ENCODE peak calls at places on chromosomes 5 and 9, in nine cellular contexts. H, V, Z, M, F, K, S, E and U are unnamed samples.

GRCh38 chr9:137253717-137254623 is 1.2 kb upstream of the NELFB start:
- DNase-seq in K (no peak), M (no peak), Z (no peak), F (no peak), V (no peak), H (no peak), S (peak), E (no peak), U (no peak)

GRCh38 chr5:133818031-133818431 is 150.4 kb downstream of the C5orf15 start:
- DNase-seq in K (peak), F (peak), V (peak), M (peak), H (peak), E (no peak), Z (no peak), S (peak), U (peak)

GRCh38 chr9:26054600-26055516 is 376.6 kb upstream of the TUSC1 start:
- DNase-seq in M (no peak), E (no peak), Z (no peak), S (peak), F (no peak), V (no peak), K (no peak), H (no peak), U (no peak)

GRCh38 chr9:12862596-12862995 is 87.8 kb downstream of the LURAP1L start:
- DNase-seq in Z (no peak), S (no peak), K (no peak), E (no peak), F (no peak), H (no peak), V (no peak), M (no peak), U (no peak)

GRCh38 chr9:129582865-129583264 is 38.0 kb downstream of the C9orf50 start:
- DNase-seq in K (no peak), V (no peak), F (no peak), S (no peak), H (no peak), E (no peak), M (no peak), Z (no peak), U (no peak)

GRCh38 chr9:91677822-91678221 is 254.2 kb upstream of the NFIL3 start:
- DNase-seq in H (no peak), V (no peak), Z (no peak), M (no peak), K (no peak), S (no peak), E (no peak), F (no peak), U (no peak)

GRCh38 chr5:131280417-131280816 is 16.6 kb downstream of the CDC42SE2 start:
- DNase-seq in M (no peak), S (no peak), Z (no peak), V (no peak), E (no peak), K (no peak), H (no peak), F (no peak), U (no peak)

GRCh38 chr5:89417990-89418820 is 535.2 kb upstream of the MEF2C start:
- DNase-seq in E (no peak), V (no peak), Z (no peak), K (no peak), F (no peak), S (no peak), M (no peak), H (no peak), U (no peak)

GRCh38 chr9:4371108-4371507 is 71.2 kb upstream of the GLIS3 start:
- DNase-seq in Z (no peak), S (no peak), E (no peak), H (no peak), V (no peak), F (no peak), M (no peak), K (no peak), U (no peak)

GRCh38 chr5:72543365-72543764 is 36.2 kb upstream of the ZNF366 start:
- DNase-seq in E (no peak), S (no peak), M (no peak), Z (no peak), H (no peak), F (no peak), V (no peak), K (no peak), U (no peak)

GRCh38 chr9:87675466-87675865 is 50.5 kb upstream of the CTSL start:
- DNase-seq in M (no peak), Z (no peak), K (no peak), V (no peak), E (no peak), H (no peak), S (no peak), F (peak), U (no peak)

DNA sequence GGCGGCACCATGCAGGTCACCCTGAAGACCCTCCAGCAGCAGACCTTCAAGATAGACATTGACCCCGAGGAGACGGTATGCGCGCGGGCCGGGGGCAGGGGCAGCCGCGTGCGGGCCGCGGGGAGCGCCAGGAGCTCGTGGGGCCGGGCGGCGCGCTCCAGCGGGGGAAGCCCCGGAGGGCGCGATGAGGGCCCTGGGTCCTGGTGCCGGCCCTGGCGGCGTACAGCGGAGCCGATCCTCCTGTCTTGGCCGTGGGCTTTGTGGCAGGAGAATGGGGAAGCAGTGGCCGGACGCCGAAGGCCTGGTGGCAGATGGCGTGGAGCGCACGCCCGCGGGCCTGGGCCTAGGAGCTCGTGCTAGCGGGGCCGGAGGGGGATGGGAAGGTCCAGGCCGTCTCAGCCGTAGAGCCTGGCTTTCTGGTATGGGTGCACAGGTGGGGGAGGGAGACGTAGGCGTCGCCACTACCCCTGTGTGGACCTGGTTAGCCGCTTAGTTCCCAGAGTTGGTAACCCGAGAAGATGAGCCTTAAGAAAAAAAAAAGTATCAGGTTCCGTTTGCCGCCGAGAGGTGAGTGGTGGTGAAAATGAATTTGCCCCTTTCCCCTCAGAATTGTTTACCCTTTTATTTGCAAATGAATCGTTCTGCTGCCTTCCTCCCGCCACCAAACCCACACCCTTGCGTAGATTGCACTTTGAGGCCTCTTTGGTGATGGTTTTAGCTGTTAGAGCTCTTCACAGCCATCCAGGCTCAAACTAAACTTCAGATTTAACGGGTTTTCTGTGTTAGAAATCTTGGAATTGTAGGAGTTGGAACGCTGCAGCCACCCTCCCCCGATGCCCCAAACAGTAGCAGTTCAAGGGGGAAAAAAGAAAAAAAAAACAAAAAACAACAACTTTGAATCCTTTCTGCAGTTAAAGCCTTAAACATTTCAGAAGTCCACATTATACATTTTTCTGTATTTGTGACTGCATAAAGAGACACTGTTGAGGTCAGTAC is 840 bp downstream of the RAD23B start:
- DNase-seq in M (peak), K (peak), V (peak), E (peak), Z (peak), H (peak), F (peak), S (peak), U (peak)
- TF ChIP-seq POLR2A in M (no peak), K (no peak), V (no peak), E (no peak), Z (no peak), H (peak), F (no peak), S (no peak), U (no peak)

GRCh38 chr9:33254211-33254610 is 10.3 kb downstream of the BAG1 start:
- DNase-seq in K (no peak), F (no peak), S (no peak), H (no peak), M (no peak), V (no peak), E (no peak), Z (no peak), U (no peak)

GRCh38 chr9:33248606-33249005 is 8.6 kb downstream of the SPINK4 start:
- DNase-seq in V (no peak), M (no peak), K (no peak), Z (no peak), S (no peak), F (peak), E (no peak), H (no peak), U (no peak)

GRCh38 chr9:33249983-33250382 is 10.0 kb downstream of the SPINK4 start:
- DNase-seq in E (no peak), S (no peak), V (no peak), H (no peak), F (no peak), K (no peak), Z (no peak), M (no peak), U (no peak)

GRCh38 chr9:33249087-33249657 is 9.2 kb downstream of the SPINK4 start:
- DNase-seq in E (no peak), K (no peak), Z (no peak), F (peak), H (no peak), S (no peak), M (no peak), V (peak), U (no peak)

DNA sequence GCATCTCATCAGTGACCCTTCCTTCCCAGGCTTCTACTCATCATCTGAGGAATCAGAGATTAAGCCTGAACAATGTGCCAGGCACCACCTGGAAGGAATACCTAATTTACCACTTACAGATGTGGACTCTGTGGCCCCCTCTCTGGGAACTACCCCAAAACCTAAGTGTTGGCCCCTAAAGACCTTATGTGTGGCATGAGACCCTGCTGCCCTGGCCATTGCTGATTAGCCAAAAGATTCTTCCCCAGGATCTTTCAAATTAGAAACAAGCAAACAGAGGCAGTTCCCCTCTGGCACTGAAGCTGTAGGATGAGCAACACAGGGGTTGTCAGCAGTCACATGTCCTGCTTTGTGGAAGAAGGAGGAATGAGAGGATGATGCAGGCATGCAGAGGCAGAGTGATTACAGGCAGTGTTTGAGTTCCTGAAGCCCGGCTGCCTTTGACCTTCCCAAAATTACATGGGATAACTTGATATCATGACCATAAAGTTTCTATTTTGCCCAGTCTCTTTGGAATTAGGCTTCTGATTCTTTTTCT is 10.6 kb downstream of the SPINK4 start:
- DNase-seq in M (no peak), S (peak), V (peak), K (no peak), E (no peak), H (no peak), F (no peak), Z (no peak), U (no peak)
- TF ChIP-seq POLR2A in M (no peak), S (no peak), V (no peak), K (no peak), E (peak), H (no peak), F (no peak), Z (no peak), U (no peak)

DNA sequence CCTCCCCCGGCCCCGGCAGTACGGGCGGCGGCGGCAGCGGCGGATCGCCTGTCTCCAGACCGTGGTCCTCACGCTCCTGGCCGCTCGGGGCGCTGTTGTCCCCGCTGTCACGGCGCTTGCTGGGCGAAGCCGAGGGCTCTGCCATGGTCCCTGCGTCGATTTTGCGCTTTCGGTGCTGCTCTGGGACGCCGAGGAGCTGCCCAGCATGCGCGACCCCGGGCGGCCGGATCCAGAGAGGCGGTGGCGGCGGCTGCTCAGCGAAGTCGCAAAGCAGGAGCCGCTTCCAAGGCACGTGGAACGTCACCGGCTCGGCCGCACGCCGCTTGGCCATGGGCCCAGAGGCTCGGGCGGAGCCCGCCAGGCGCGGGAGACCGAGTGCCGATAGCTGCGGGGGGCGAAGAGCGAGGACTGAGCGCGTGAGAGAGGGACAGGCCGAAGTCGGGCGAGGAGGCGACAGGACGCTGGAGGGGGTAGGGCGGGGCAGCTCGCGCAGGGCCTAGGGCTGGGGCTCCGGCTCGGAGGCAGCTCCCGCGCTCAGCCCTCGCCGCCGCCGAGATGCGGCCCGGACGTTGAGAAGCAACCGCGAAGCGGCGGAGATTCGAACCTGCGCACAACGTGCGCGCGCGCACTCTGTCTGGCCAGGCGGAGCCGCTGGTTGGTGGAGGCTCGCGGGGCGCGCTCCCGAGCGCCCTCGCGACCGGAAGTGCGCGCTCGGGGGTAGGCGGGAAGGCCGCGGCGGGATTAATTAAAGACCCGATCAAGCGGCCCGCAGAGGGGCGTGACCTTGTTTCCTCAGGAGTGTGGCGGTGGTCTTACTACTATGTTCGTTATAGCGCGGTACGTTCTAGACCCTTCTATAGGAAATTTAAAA is at the start of gene C9orf40:
- DNase-seq in V (peak), E (peak), Z (peak), M (peak), H (peak), K (peak), F (peak), S (peak), U (peak)
- TF ChIP-seq POLR2A in V (peak), E (peak), Z (no peak), M (no peak), H (peak), K (peak), F (no peak), S (no peak), U (no peak)

GRCh38 chr5:181204561-181205401 is at the start of gene TRIM7:
- DNase-seq in M (no peak), H (no peak), F (peak), K (peak), V (peak), Z (no peak), E (peak), S (peak), U (no peak)
- TF ChIP-seq POLR2A in M (no peak), H (peak), F (no peak), K (peak), V (no peak), Z (peak), E (no peak), S (no peak), U (no peak)